ENCODE peak calls at places on chromosome 15, in seven cellular contexts. Z is heart left ventricle; Q is suprapubic skin; E is psoas muscle; U is heart right ventricle; V is endodermal cell; M is CD4-positive, alpha-beta T cell. J is an unnamed sample. For H3K27me3, the result is how much of the 10 kb centered on the place peaks cover.

GRCh38 chr15:39585394-39585841 is 4.5 kb downstream of the THBS1 start:
- DNase-seq in Z (no peak), Q (no peak), E (no peak), U (no peak), M (no peak), V (no peak), J (no peak)

GRCh38 chr15:81271761-81272644 is 51.9 kb downstream of the STARD5 start:
- DNase-seq in Q (no peak), V (no peak), Z (no peak), M (no peak), U (no peak), E (no peak), J (no peak)

GRCh38 chr15:68471552-68471951 is 39.6 kb upstream of the ITGA11 start:
- DNase-seq in Q (no peak), U (no peak), V (no peak), E (no peak), Z (no peak), M (no peak), J (no peak)

GRCh38 chr15:64699767-64700388 is 75.5 kb downstream of the RBPMS2 start:
- DNase-seq in Z (peak), E (peak), M (no peak), Q (no peak), U (peak), V (peak), J (no peak)

GRCh38 chr15:85379403-85380131 is 836 bp upstream of the AKAP13 start:
- DNase-seq in Z (no peak), E (no peak), U (no peak), M (peak), Q (no peak), V (peak), J (no peak)

GRCh38 chr15:28955686-28956421 is 70.1 kb downstream of the APBA2 start:
- DNase-seq in Q (no peak), Z (no peak), V (peak), M (no peak), E (no peak), U (no peak), J (no peak)

GRCh38 chr15:68234060-68234459 is 4.5 kb upstream of the CLN6 start:
- DNase-seq in Z (no peak), M (no peak), Q (peak), U (no peak), E (peak), V (peak), J (no peak)

GRCh38 chr15:62647195-62647865 is 395.2 kb upstream of the TPM1 start:
- DNase-seq in M (no peak), V (no peak), Z (peak), U (peak), E (peak), Q (no peak), J (no peak)

GRCh38 chr15:43911235-43911661 is 84.4 kb downstream of the WDR76 start:
- DNase-seq in M (no peak), V (no peak), U (peak), Z (peak), Q (no peak), E (no peak), J (peak)

GRCh38 chr15:48360841-48361240 is 29.6 kb downstream of the DUT start:
- DNase-seq in Q (no peak), M (no peak), Z (no peak), E (no peak), V (no peak), U (no peak), J (no peak)

GRCh38 chr15:101521084-101521483 is 31.6 kb upstream of the PCSK6 start:
- DNase-seq in M (no peak), Z (no peak), Q (no peak), V (no peak), U (no peak), E (no peak), J (no peak)

GRCh38 chr15:63351170-63351569 is 30.5 kb downstream of the CA12 start:
- DNase-seq in U (no peak), E (no peak), V (no peak), Q (no peak), M (no peak), Z (no peak), J (no peak)

GRCh38 chr15:81419304-81419943 is 45.4 kb upstream of the TMC3 start:
- DNase-seq in E (no peak), Q (no peak), U (no peak), M (no peak), Z (no peak), V (peak), J (no peak)

GRCh38 chr15:70669966-70670658 is 93.2 kb downstream of the UACA start:
- DNase-seq in Z (peak), Q (no peak), M (no peak), U (peak), V (no peak), E (no peak), J (no peak)

GRCh38 chr15:36814085-36814484 is 234.7 kb downstream of the CDIN1 start:
- DNase-seq in U (no peak), Q (no peak), Z (no peak), M (no peak), E (no peak), V (no peak), J (no peak)

GRCh38 chr15:55253580-55253979 is 36.0 kb downstream of the RAB27A start:
- DNase-seq in M (no peak), E (no peak), Q (no peak), U (no peak), Z (no peak), V (no peak), J (no peak)

GRCh38 chr15:69780981-69781380 is 316.7 kb downstream of the TLE3 start:
- DNase-seq in E (no peak), M (no peak), Z (no peak), V (no peak), Q (no peak), U (no peak), J (no peak)

GRCh38 chr15:68789921-68790575 is 30.6 kb downstream of the ANP32A start:
- DNase-seq in E (no peak), U (peak), Z (peak), Q (no peak), M (no peak), V (peak), J (no peak)

GRCh38 chr15:85758655-85758978 is 36.1 kb downstream of the KLHL25 start:
- DNase-seq in E (no peak), V (no peak), Q (no peak), M (no peak), Z (no peak), U (no peak), J (no peak)

GRCh38 chr15:99731336-99732267 is 1.6 kb downstream of the LYSMD4 start:
- DNase-seq in E (no peak), U (no peak), Z (peak), V (peak), M (no peak), Q (no peak), J (peak)

GRCh38 chr15:25545017-25545416 is 106.2 kb upstream of the UBE3A start:
- DNase-seq in Z (no peak), E (no peak), Q (no peak), M (no peak), V (no peak), U (no peak), J (no peak)

GRCh38 chr15:99495430-99496301 is 70.1 kb upstream of the MEF2A start:
- DNase-seq in E (no peak), M (no peak), Z (no peak), U (no peak), V (no peak), Q (no peak), J (no peak)

GRCh38 chr15:61281328-61281727 is 52.2 kb upstream of the RORA start:
- DNase-seq in V (no peak), E (no peak), M (no peak), U (no peak), Q (no peak), Z (no peak), J (no peak)

GRCh38 chr15:42363487-42363886 is 4.2 kb downstream of the CAPN3 start:
- DNase-seq in U (no peak), M (no peak), V (peak), E (no peak), Q (no peak), Z (no peak), J (no peak)

GRCh38 chr15:65583701-65584100 is 27.2 kb downstream of the INTS14 start:
- DNase-seq in Z (no peak), U (peak), V (no peak), M (peak), E (no peak), Q (no peak), J (no peak)

GRCh38 chr15:89812126-89812846 is 2.4 kb downstream of the ANPEP start:
- DNase-seq in Q (peak), U (no peak), E (peak), V (no peak), Z (peak), M (no peak), J (peak)

GRCh38 chr15:65512807-65513416 is 4.6 kb downstream of the DPP8 start:
- DNase-seq in Q (no peak), Z (peak), M (no peak), E (peak), V (no peak), U (peak), J (peak)

GRCh38 chr15:61784734-61785133 is 275.5 kb downstream of the VPS13C start:
- DNase-seq in Q (no peak), V (no peak), E (no peak), M (no peak), U (no peak), Z (no peak), J (no peak)

GRCh38 chr15:63019539-63020109 is 22.9 kb upstream of the TPM1 start:
- DNase-seq in Q (no peak), V (peak), Z (no peak), U (no peak), M (no peak), E (peak), J (peak)

GRCh38 chr15:29278436-29279099 is 8.9 kb upstream of the NSMCE3 start:
- DNase-seq in Z (no peak), M (no peak), V (no peak), E (no peak), U (no peak), Q (no peak), J (no peak)

GRCh38 chr15:43194775-43195174 is 9.6 kb downstream of the CCNDBP1 start:
- DNase-seq in M (no peak), U (no peak), E (no peak), Q (no peak), V (no peak), Z (no peak), J (no peak)

GRCh38 chr15:44873103-44873502 is 83.4 kb upstream of the TERB2 start:
- DNase-seq in Z (no peak), Q (no peak), M (no peak), E (no peak), V (no peak), U (no peak), J (no peak)

GRCh38 chr15:27124287-27124830 is 153.4 kb downstream of the GABRG3 start:
- DNase-seq in U (no peak), Z (no peak), Q (no peak), M (no peak), V (peak), E (no peak), J (no peak)

DNA sequence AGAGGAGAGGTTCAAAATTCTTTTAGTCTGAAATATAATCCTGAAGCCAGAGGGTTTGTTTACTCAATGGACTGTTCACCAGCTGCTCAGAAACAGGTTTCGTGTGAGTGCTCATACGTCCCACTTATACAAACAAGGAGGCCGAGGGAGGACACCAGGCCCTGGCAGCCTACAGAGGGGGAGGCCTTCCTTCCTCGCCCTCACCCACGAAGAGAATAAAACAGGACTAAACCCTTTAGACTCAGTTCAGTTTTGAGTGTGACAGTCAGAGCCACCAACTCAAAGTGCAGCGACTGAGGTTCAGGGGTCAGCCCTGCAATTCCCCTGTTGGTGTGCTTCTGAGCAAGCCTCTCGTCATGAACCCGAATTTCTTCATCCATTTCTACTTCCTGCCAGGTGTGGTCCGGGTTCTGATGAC is 17.3 kb downstream of the FAM174B start:
- DNase-seq in M (no peak), E (no peak), V (no peak), Q (peak), U (no peak), Z (no peak), J (peak)
- H3K27ac ChIP-seq in M (no peak), E (peak), V (no peak), Q (peak), U (no peak), Z (no peak), J (peak)

GRCh38 chr15:57445872-57446271 is 69.6 kb downstream of the CGNL1 start:
- DNase-seq in Z (no peak), E (no peak), V (no peak), M (no peak), U (no peak), Q (no peak), J (no peak)

GRCh38 chr15:57442371-57442770 is 66.1 kb downstream of the CGNL1 start:
- DNase-seq in M (no peak), U (no peak), V (no peak), Q (no peak), E (no peak), Z (no peak), J (no peak)

GRCh38 chr15:57443486-57443885 is 67.2 kb downstream of the CGNL1 start:
- DNase-seq in E (no peak), M (no peak), U (no peak), V (no peak), Q (no peak), Z (no peak), J (no peak)

GRCh38 chr15:57444877-57445513 is 68.7 kb downstream of the CGNL1 start:
- DNase-seq in M (no peak), U (no peak), Z (no peak), E (no peak), V (no peak), Q (no peak), J (no peak)

GRCh38 chr15:57446393-57446792 is 70.1 kb downstream of the CGNL1 start:
- DNase-seq in E (no peak), U (no peak), M (no peak), Q (no peak), V (no peak), Z (no peak), J (no peak)
- TF ChIP-seq CTCF in E (no peak), U (no peak), M (no peak), Q (no peak), V (no peak), Z (no peak), J (no peak)

DNA sequence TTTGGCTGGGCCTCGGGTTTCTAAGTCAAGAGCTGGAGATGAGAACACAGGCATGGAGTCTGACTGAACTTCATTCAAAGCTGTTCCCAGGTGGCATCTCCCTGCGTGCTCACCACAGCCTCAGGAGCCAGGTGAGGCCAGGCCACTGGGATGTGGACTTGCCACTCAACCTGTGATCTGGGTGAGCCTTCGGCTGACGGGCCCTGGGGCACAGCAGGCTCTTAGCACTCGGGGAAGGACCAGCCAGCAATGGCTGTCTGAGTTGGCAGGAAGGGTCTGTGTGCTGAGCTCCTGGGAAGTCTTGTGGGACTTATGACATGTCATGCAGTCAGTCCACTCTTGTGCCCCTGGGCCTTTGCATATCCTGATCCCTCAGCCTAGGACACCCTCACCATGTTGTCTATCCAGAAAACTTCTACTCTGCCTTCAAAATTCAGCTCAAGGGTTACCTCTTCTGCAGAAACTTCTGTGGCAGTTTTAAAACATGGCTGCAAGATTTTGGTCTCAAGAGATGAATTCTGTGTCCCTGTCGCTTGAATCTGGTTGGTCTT is 21.9 kb downstream of the CRABP1 start:
- DNase-seq in M (no peak), Q (no peak), Z (no peak), V (no peak), U (no peak), E (no peak), J (no peak)
- H3K27me3 ChIP-seq in M (under half), Q (under half), Z (under half), V (under half), U (under half), E (under half), J (under half)

GRCh38 chr15:33030315-33030714 is 164.2 kb downstream of the FMN1 start:
- DNase-seq in V (no peak), U (no peak), Z (no peak), M (no peak), E (no peak), Q (no peak), J (no peak)
- H3K27ac ChIP-seq in V (no peak), U (no peak), Z (no peak), M (no peak), E (no peak), Q (no peak), J (no peak)

J was measured in breast epithelium.